ENCODE peak calls at places on chromosomes 16 and 17, in eight cellular contexts. P is activated CD4-positive, alpha-beta T cell treated with anti-CD3 and anti-CD28 coated beads, Interleukin-2, amount 10 ng/mL, durations not matched to agents 7 days and 5 days; R is globus pallidus; J is amygdala; Y is nucleus accumbens; W is OCI-LY7; V is mucosa of descending colon; D is thoracic aorta. A is an unnamed sample.

GRCh38 chr16:23290189-23291062 is 11.7 kb upstream of the SCNN1B start:
- DNase-seq in P (no peak), R (no peak), J (no peak), Y (no peak), W (no peak), V (no peak), D (no peak), A (no peak)

GRCh38 chr17:67546578-67547527 is 169.8 kb downstream of the PITPNC1 start:
- DNase-seq in P (no peak), R (peak), J (no peak), Y (no peak), W (peak), V (peak), D (no peak), A (peak)

GRCh38 chr17:76213491-76213890 is 26.8 kb downstream of the RNF157 start:
- DNase-seq in P (no peak), R (no peak), J (no peak), Y (no peak), W (no peak), V (no peak), D (no peak), A (no peak)

GRCh38 chr17:71331754-71332153 is 789.1 kb upstream of the SOX9 start:
- DNase-seq in P (no peak), R (peak), J (no peak), Y (no peak), W (no peak), V (no peak), D (no peak), A (no peak)

GRCh38 chr16:76287466-76287865 is 10.3 kb downstream of the CNTNAP4 start:
- DNase-seq in P (no peak), R (no peak), J (no peak), Y (no peak), W (no peak), V (no peak), D (no peak), A (no peak)

GRCh38 chr17:40648326-40648968 is 829 bp upstream of the SMARCE1 start:
- DNase-seq in P (no peak), R (no peak), J (no peak), Y (no peak), W (no peak), V (no peak), D (no peak), A (no peak)

GRCh38 chr17:82613283-82614094 is 34.8 kb downstream of the WDR45B start:
- DNase-seq in P (no peak), R (no peak), J (no peak), Y (no peak), W (no peak), V (no peak), D (no peak), A (no peak)

GRCh38 chr16:89890200-89890599 is 16.8 kb downstream of the TCF25 start:
- DNase-seq in P (peak), R (no peak), J (no peak), Y (no peak), W (no peak), V (no peak), D (no peak), A (no peak)

GRCh38 chr17:76119409-76120371 is 16.1 kb upstream of the EXOC7 start:
- DNase-seq in P (no peak), R (no peak), J (no peak), Y (no peak), W (no peak), V (no peak), D (no peak), A (no peak)

GRCh38 chr16:84599528-84600202 is 18.2 kb downstream of the COTL1 start:
- DNase-seq in P (peak), R (peak), J (no peak), Y (peak), W (peak), V (peak), D (no peak), A (peak)

GRCh38 chr17:74862108-74862901 is 2.6 kb upstream of the GRIN2C start:
- DNase-seq in P (peak), R (peak), J (peak), Y (peak), W (peak), V (no peak), D (no peak), A (no peak)

GRCh38 chr16:19687279-19687678 is 30.7 kb downstream of the KNOP1 start:
- DNase-seq in P (no peak), R (no peak), J (no peak), Y (no peak), W (no peak), V (no peak), D (no peak), A (no peak)

GRCh38 chr17:62187681-62188080 is 122.6 kb upstream of the MED13 start:
- DNase-seq in P (no peak), R (no peak), J (no peak), Y (no peak), W (no peak), V (no peak), D (no peak), A (no peak)

GRCh38 chr17:46063239-46063638 is 64.2 kb downstream of the STH start:
- DNase-seq in P (no peak), R (no peak), J (no peak), Y (no peak), W (no peak), V (no peak), D (no peak), A (no peak)

GRCh38 chr16:16150117-16150877 is 73.0 kb downstream of the ABCC6 start:
- DNase-seq in P (no peak), R (peak), J (peak), Y (peak), W (no peak), V (peak), D (peak), A (peak)

GRCh38 chr16:57607676-57608461 is 20.6 kb upstream of the ADGRG1 start:
- DNase-seq in P (no peak), R (no peak), J (no peak), Y (no peak), W (no peak), V (no peak), D (no peak), A (no peak)

GRCh38 chr16:782766-783403 is 5.3 kb downstream of the RPUSD1 start:
- DNase-seq in P (no peak), R (no peak), J (no peak), Y (no peak), W (no peak), V (no peak), D (no peak), A (no peak)

GRCh38 chr17:73976676-73977521 is 226.6 kb upstream of the RPL38 start:
- DNase-seq in P (no peak), R (no peak), J (no peak), Y (no peak), W (no peak), V (no peak), D (no peak), A (no peak)

GRCh38 chr16:71338193-71338592 is 20.3 kb upstream of the CALB2 start:
- DNase-seq in P (no peak), R (no peak), J (no peak), Y (no peak), W (no peak), V (no peak), D (no peak), A (no peak)

GRCh38 chr17:66264696-66265095 is 35.5 kb upstream of the APOH start:
- DNase-seq in P (no peak), R (no peak), J (no peak), Y (no peak), W (no peak), V (no peak), D (no peak), A (no peak)

GRCh38 chr17:17362531-17362930 is 59.4 kb downstream of the NT5M start:
- DNase-seq in P (no peak), R (no peak), J (no peak), Y (no peak), W (no peak), V (peak), D (no peak), A (peak)

GRCh38 chr16:53404959-53405358 is 29.3 kb upstream of the RBL2 start:
- DNase-seq in P (no peak), R (no peak), J (no peak), Y (no peak), W (no peak), V (no peak), D (no peak), A (no peak)

GRCh38 chr17:55466671-55467070 is 44.6 kb downstream of the SMIM36 start:
- DNase-seq in P (no peak), R (peak), J (no peak), Y (no peak), W (peak), V (no peak), D (no peak), A (no peak)

GRCh38 chr17:19507673-19508326 is 25.9 kb upstream of the SLC47A1 start:
- DNase-seq in P (peak), R (peak), J (peak), Y (peak), W (peak), V (peak), D (peak), A (peak)

GRCh38 chr17:34519286-34519685 is 60.1 kb upstream of the TMEM132E start:
- DNase-seq in P (peak), R (no peak), J (no peak), Y (no peak), W (peak), V (no peak), D (no peak), A (no peak)

GRCh38 chr16:14057878-14058382 is 13.2 kb upstream of the MRTFB start:
- DNase-seq in P (no peak), R (peak), J (no peak), Y (peak), W (no peak), V (no peak), D (peak), A (no peak)

GRCh38 chr16:54928421-54929089 is 2.1 kb upstream of the IRX5 start:
- DNase-seq in P (peak), R (peak), J (no peak), Y (no peak), W (peak), V (peak), D (no peak), A (peak)

GRCh38 chr16:6643083-6643686 is 689.5 kb upstream of the RBFOX1 start:
- DNase-seq in P (peak), R (peak), J (no peak), Y (peak), W (peak), V (no peak), D (no peak), A (peak)

GRCh38 chr16:84065536-84066132 is 23.0 kb upstream of the SLC38A8 start:
- DNase-seq in P (peak), R (peak), J (no peak), Y (peak), W (peak), V (no peak), D (no peak), A (no peak)

GRCh38 chr16:49713770-49714169 is 142.1 kb downstream of the ZNF423 start:
- DNase-seq in P (no peak), R (no peak), J (no peak), Y (no peak), W (no peak), V (no peak), D (no peak), A (no peak)

GRCh38 chr17:82101767-82102679 is 4.0 kb upstream of the FASN start:
- DNase-seq in P (no peak), R (peak), J (no peak), Y (no peak), W (peak), V (peak), D (no peak), A (no peak)

GRCh38 chr16:11632455-11632921 is 35.8 kb upstream of the SNN start:
- DNase-seq in P (no peak), R (no peak), J (no peak), Y (peak), W (no peak), V (no peak), D (no peak), A (no peak)

GRCh38 chr17:29555840-29556239 is 11.0 kb downstream of the ABHD15 start:
- DNase-seq in P (no peak), R (no peak), J (no peak), Y (no peak), W (no peak), V (no peak), D (no peak), A (no peak)

GRCh38 chr17:27367121-27367981 is 73.4 kb downstream of the WSB1 start:
- DNase-seq in P (no peak), R (no peak), J (no peak), Y (no peak), W (no peak), V (no peak), D (no peak), A (peak)

GRCh38 chr16:11089504-11090124 is 145.2 kb downstream of the CLEC16A start:
- DNase-seq in P (no peak), R (no peak), J (no peak), Y (no peak), W (no peak), V (peak), D (no peak), A (no peak)

GRCh38 chr16:3691778-3692177 is 25.5 kb downstream of the TRAP1 start:
- DNase-seq in P (no peak), R (no peak), J (no peak), Y (no peak), W (no peak), V (no peak), D (no peak), A (no peak)

GRCh38 chr16:49352923-49353322 is 20.7 kb upstream of the C16orf78 start:
- DNase-seq in P (no peak), R (no peak), J (no peak), Y (no peak), W (peak), V (no peak), D (no peak), A (no peak)

GRCh38 chr16:2090819-2091721 is 43.3 kb downstream of the TSC2 start:
- DNase-seq in P (no peak), R (no peak), J (no peak), Y (peak), W (peak), V (peak), D (no peak), A (no peak)

GRCh38 chr17:50665838-50666237 is 31.2 kb downstream of the ABCC3 start:
- DNase-seq in P (no peak), R (no peak), J (no peak), Y (no peak), W (no peak), V (no peak), D (no peak), A (no peak)

A was measured in ascending aorta.